ENCODE peak calls at places on chromosome 20, in six cellular contexts. One of them, this sample, is unnamed.

GRCh38 chr20:19738936-19739335 is 19.1 kb upstream of the RIN2 start:
- DNase-seq in right lobe of liver: no peak
- DNase-seq in Daoy: peak
- DNase-seq in hepatic stellate cell: no peak
- DNase-seq in fibroblast of the conjunctiva: no peak
- DNase-seq in HT1080: peak
- DNase-seq in this sample: no peak

GRCh38 chr20:35598476-35598875 is 17.2 kb upstream of the SPAG4 start:
- DNase-seq in right lobe of liver: no peak
- DNase-seq in Daoy: no peak
- DNase-seq in hepatic stellate cell: no peak
- DNase-seq in fibroblast of the conjunctiva: no peak
- DNase-seq in HT1080: no peak
- DNase-seq in this sample: no peak

GRCh38 chr20:16485406-16485805 is 87.8 kb downstream of the KIF16B start:
- DNase-seq in right lobe of liver: no peak
- DNase-seq in Daoy: no peak
- DNase-seq in hepatic stellate cell: no peak
- DNase-seq in fibroblast of the conjunctiva: peak
- DNase-seq in HT1080: no peak
- DNase-seq in this sample: no peak

GRCh38 chr20:21505810-21506530 is 7.9 kb downstream of the NKX2-2 start:
- DNase-seq in right lobe of liver: peak
- DNase-seq in Daoy: peak
- DNase-seq in hepatic stellate cell: peak
- DNase-seq in fibroblast of the conjunctiva: no peak
- DNase-seq in HT1080: peak
- DNase-seq in this sample: no peak

GRCh38 chr20:25053207-25054132 is 4.5 kb downstream of the ACSS1 start:
- DNase-seq in right lobe of liver: no peak
- DNase-seq in Daoy: no peak
- DNase-seq in hepatic stellate cell: peak
- DNase-seq in fibroblast of the conjunctiva: no peak
- DNase-seq in HT1080: no peak
- DNase-seq in this sample: no peak

GRCh38 chr20:19932170-19932667 is 84.9 kb upstream of the NAA20 start:
- DNase-seq in right lobe of liver: no peak
- DNase-seq in Daoy: peak
- DNase-seq in hepatic stellate cell: peak
- DNase-seq in fibroblast of the conjunctiva: peak
- DNase-seq in HT1080: peak
- DNase-seq in this sample: no peak

GRCh38 chr20:50395258-50395729 is 114.9 kb upstream of the PTPN1 start:
- DNase-seq in right lobe of liver: peak
- DNase-seq in Daoy: peak
- DNase-seq in hepatic stellate cell: no peak
- DNase-seq in fibroblast of the conjunctiva: peak
- DNase-seq in HT1080: no peak
- DNase-seq in this sample: no peak

GRCh38 chr20:1437222-1437904 is 29.3 kb downstream of the NSFL1C start:
- DNase-seq in right lobe of liver: peak
- DNase-seq in Daoy: peak
- DNase-seq in hepatic stellate cell: peak
- DNase-seq in fibroblast of the conjunctiva: peak
- DNase-seq in HT1080: peak
- DNase-seq in this sample: peak

GRCh38 chr20:48203252-48203651 is 418.0 kb upstream of the SULF2 start:
- DNase-seq in right lobe of liver: no peak
- DNase-seq in Daoy: no peak
- DNase-seq in hepatic stellate cell: no peak
- DNase-seq in fibroblast of the conjunctiva: no peak
- DNase-seq in HT1080: no peak
- DNase-seq in this sample: no peak

GRCh38 chr20:3239026-3239866 is at the start of gene SLC4A11:
- DNase-seq in right lobe of liver: peak
- DNase-seq in Daoy: peak
- DNase-seq in hepatic stellate cell: peak
- DNase-seq in fibroblast of the conjunctiva: peak
- DNase-seq in HT1080: peak
- DNase-seq in this sample: no peak

GRCh38 chr20:36519944-36520343 is 21.4 kb upstream of the MYL9 start:
- DNase-seq in right lobe of liver: no peak
- DNase-seq in Daoy: no peak
- DNase-seq in hepatic stellate cell: no peak
- DNase-seq in fibroblast of the conjunctiva: no peak
- DNase-seq in HT1080: no peak
- DNase-seq in this sample: no peak

GRCh38 chr20:62360854-62361798 is 6.0 kb downstream of the LAMA5 start:
- DNase-seq in right lobe of liver: peak
- DNase-seq in Daoy: peak
- DNase-seq in hepatic stellate cell: no peak
- DNase-seq in fibroblast of the conjunctiva: no peak
- DNase-seq in HT1080: no peak
- DNase-seq in this sample: no peak

GRCh38 chr20:56995635-56996075 is 270.8 kb downstream of the BMP7 start:
- DNase-seq in right lobe of liver: no peak
- DNase-seq in Daoy: peak
- DNase-seq in hepatic stellate cell: no peak
- DNase-seq in fibroblast of the conjunctiva: no peak
- DNase-seq in HT1080: no peak
- DNase-seq in this sample: peak

GRCh38 chr20:24823176-24823575 is 125.9 kb upstream of the CST7 start:
- DNase-seq in right lobe of liver: no peak
- DNase-seq in Daoy: no peak
- DNase-seq in hepatic stellate cell: no peak
- DNase-seq in fibroblast of the conjunctiva: no peak
- DNase-seq in HT1080: no peak
- DNase-seq in this sample: no peak

GRCh38 chr20:54017846-54018245 is 52.5 kb downstream of the BCAS1 start:
- DNase-seq in right lobe of liver: no peak
- DNase-seq in Daoy: no peak
- DNase-seq in hepatic stellate cell: no peak
- DNase-seq in fibroblast of the conjunctiva: no peak
- DNase-seq in HT1080: no peak
- DNase-seq in this sample: no peak

GRCh38 chr20:16501236-16501635 is 72.0 kb downstream of the KIF16B start:
- DNase-seq in right lobe of liver: no peak
- DNase-seq in Daoy: no peak
- DNase-seq in hepatic stellate cell: no peak
- DNase-seq in fibroblast of the conjunctiva: peak
- DNase-seq in HT1080: no peak
- DNase-seq in this sample: no peak

GRCh38 chr20:11186301-11187008 is 512.7 kb upstream of the JAG1 start:
- DNase-seq in right lobe of liver: no peak
- DNase-seq in Daoy: no peak
- DNase-seq in hepatic stellate cell: no peak
- DNase-seq in fibroblast of the conjunctiva: no peak
- DNase-seq in HT1080: no peak
- DNase-seq in this sample: no peak

GRCh38 chr20:53303361-53303760 is 290.3 kb downstream of the ZNF217 start:
- DNase-seq in right lobe of liver: no peak
- DNase-seq in Daoy: no peak
- DNase-seq in hepatic stellate cell: no peak
- DNase-seq in fibroblast of the conjunctiva: no peak
- DNase-seq in HT1080: no peak
- DNase-seq in this sample: no peak

GRCh38 chr20:44969320-44969879 is 3.1 kb downstream of the STK4 start:
- DNase-seq in right lobe of liver: no peak
- DNase-seq in Daoy: no peak
- DNase-seq in hepatic stellate cell: no peak
- DNase-seq in fibroblast of the conjunctiva: no peak
- DNase-seq in HT1080: no peak
- DNase-seq in this sample: no peak

GRCh38 chr20:36344517-36345132 is 38.5 kb downstream of the DLGAP4 start:
- DNase-seq in right lobe of liver: no peak
- DNase-seq in Daoy: peak
- DNase-seq in hepatic stellate cell: peak
- DNase-seq in fibroblast of the conjunctiva: no peak
- DNase-seq in HT1080: no peak
- DNase-seq in this sample: no peak

GRCh38 chr20:237479-237878 is 10.4 kb downstream of the DEFB129 start:
- DNase-seq in right lobe of liver: peak
- DNase-seq in Daoy: peak
- DNase-seq in hepatic stellate cell: no peak
- DNase-seq in fibroblast of the conjunctiva: no peak
- DNase-seq in HT1080: no peak
- DNase-seq in this sample: no peak

GRCh38 chr20:51444472-51444871 is 98.0 kb downstream of the NFATC2 start:
- DNase-seq in right lobe of liver: no peak
- DNase-seq in Daoy: no peak
- DNase-seq in hepatic stellate cell: no peak
- DNase-seq in fibroblast of the conjunctiva: no peak
- DNase-seq in HT1080: no peak
- DNase-seq in this sample: no peak

GRCh38 chr20:49568491-49569151 is 684 bp upstream of the PTGIS start:
- DNase-seq in right lobe of liver: no peak
- DNase-seq in Daoy: no peak
- DNase-seq in hepatic stellate cell: no peak
- DNase-seq in fibroblast of the conjunctiva: no peak
- DNase-seq in HT1080: no peak
- DNase-seq in this sample: no peak

GRCh38 chr20:37657924-37658800 is 35.7 kb upstream of the CTNNBL1 start:
- DNase-seq in right lobe of liver: no peak
- DNase-seq in Daoy: no peak
- DNase-seq in hepatic stellate cell: no peak
- DNase-seq in fibroblast of the conjunctiva: no peak
- DNase-seq in HT1080: no peak
- DNase-seq in this sample: no peak

GRCh38 chr20:25044261-25044560 is 13.7 kb downstream of the ACSS1 start:
- DNase-seq in right lobe of liver: no peak
- DNase-seq in Daoy: no peak
- DNase-seq in hepatic stellate cell: no peak
- DNase-seq in fibroblast of the conjunctiva: no peak
- DNase-seq in HT1080: no peak
- DNase-seq in this sample: no peak

GRCh38 chr20:58759947-58760346 is 67.3 kb downstream of the NPEPL1 start:
- DNase-seq in right lobe of liver: no peak
- DNase-seq in Daoy: no peak
- DNase-seq in hepatic stellate cell: no peak
- DNase-seq in fibroblast of the conjunctiva: no peak
- DNase-seq in HT1080: no peak
- DNase-seq in this sample: no peak

GRCh38 chr20:6976535-6976934 is 209.0 kb downstream of the BMP2 start:
- DNase-seq in right lobe of liver: no peak
- DNase-seq in Daoy: no peak
- DNase-seq in hepatic stellate cell: no peak
- DNase-seq in fibroblast of the conjunctiva: no peak
- DNase-seq in HT1080: peak
- DNase-seq in this sample: no peak

GRCh38 chr20:7728373-7728772 is 211.9 kb downstream of the HAO1 start:
- DNase-seq in right lobe of liver: no peak
- DNase-seq in Daoy: no peak
- DNase-seq in hepatic stellate cell: no peak
- DNase-seq in fibroblast of the conjunctiva: no peak
- DNase-seq in HT1080: peak
- DNase-seq in this sample: peak

GRCh38 chr20:32470025-32470861 is 112.1 kb downstream of the ASXL1 start:
- DNase-seq in right lobe of liver: peak
- DNase-seq in Daoy: peak
- DNase-seq in hepatic stellate cell: peak
- DNase-seq in fibroblast of the conjunctiva: peak
- DNase-seq in HT1080: peak
- DNase-seq in this sample: no peak

GRCh38 chr20:1952737-1953530 is 40.9 kb downstream of the PDYN start:
- DNase-seq in right lobe of liver: no peak
- DNase-seq in Daoy: no peak
- DNase-seq in hepatic stellate cell: no peak
- DNase-seq in fibroblast of the conjunctiva: no peak
- DNase-seq in HT1080: no peak
- DNase-seq in this sample: no peak

GRCh38 chr20:40953856-40954255 is 74.8 kb upstream of the TOP1 start:
- DNase-seq in right lobe of liver: no peak
- DNase-seq in Daoy: no peak
- DNase-seq in hepatic stellate cell: no peak
- DNase-seq in fibroblast of the conjunctiva: peak
- DNase-seq in HT1080: peak
- DNase-seq in this sample: no peak

GRCh38 chr20:51902933-51903332 is 100.6 kb upstream of the SALL4 start:
- DNase-seq in right lobe of liver: no peak
- DNase-seq in Daoy: peak
- DNase-seq in hepatic stellate cell: no peak
- DNase-seq in fibroblast of the conjunctiva: no peak
- DNase-seq in HT1080: no peak
- DNase-seq in this sample: no peak

GRCh38 chr20:57662313-57663240 is 42.4 kb upstream of the ZBP1 start:
- DNase-seq in right lobe of liver: peak
- DNase-seq in Daoy: no peak
- DNase-seq in hepatic stellate cell: no peak
- DNase-seq in fibroblast of the conjunctiva: no peak
- DNase-seq in HT1080: no peak
- DNase-seq in this sample: no peak

GRCh38 chr20:35001596-35002362 is 46.1 kb downstream of the MYH7B start:
- DNase-seq in right lobe of liver: peak
- DNase-seq in Daoy: no peak
- DNase-seq in hepatic stellate cell: no peak
- DNase-seq in fibroblast of the conjunctiva: no peak
- DNase-seq in HT1080: no peak
- DNase-seq in this sample: no peak

GRCh38 chr20:33419140-33419974 is 18.0 kb upstream of the CDK5RAP1 start:
- DNase-seq in right lobe of liver: no peak
- DNase-seq in Daoy: no peak
- DNase-seq in hepatic stellate cell: peak
- DNase-seq in fibroblast of the conjunctiva: no peak
- DNase-seq in HT1080: no peak
- DNase-seq in this sample: no peak

GRCh38 chr20:45408646-45409213 is 641 bp downstream of the DBNDD2 start:
- DNase-seq in right lobe of liver: no peak
- DNase-seq in Daoy: no peak
- DNase-seq in hepatic stellate cell: no peak
- DNase-seq in fibroblast of the conjunctiva: no peak
- DNase-seq in HT1080: no peak
- DNase-seq in this sample: no peak

This sample was measured in H4.